ENCODE peak calls at places on chromosomes 1 and 21, in ten cellular contexts. K is left lung; J is HFFc6; Z is tibial artery; I is uterus; D is CD4-positive, alpha-beta T cell; B is NB4; A is HFF-Myc; G is K562; C is fibroblast of pulmonary artery. V is an unnamed sample.

GRCh38 chr21:38115870-38116269 is 140.9 kb upstream of the KCNJ15 start:
- DNase-seq in K (no peak), J (no peak), Z (no peak), I (no peak), D (no peak), B (no peak), A (no peak), G (no peak), C (no peak), V (no peak)

GRCh38 chr1:94634977-94635416 is 93.4 kb upstream of the F3 start:
- DNase-seq in K (no peak), J (no peak), Z (no peak), I (no peak), D (no peak), B (peak), A (no peak), G (peak), C (peak), V (no peak)

GRCh38 chr1:154884868-154885706 is 15.0 kb upstream of the KCNN3 start:
- DNase-seq in K (no peak), J (no peak), Z (no peak), I (no peak), D (no peak), B (no peak), A (no peak), G (peak), C (no peak), V (no peak)

GRCh38 chr21:15397258-15397657 is 332.5 kb upstream of the NRIP1 start:
- DNase-seq in K (no peak), J (no peak), Z (no peak), I (no peak), D (no peak), B (no peak), A (no peak), G (no peak), C (no peak), V (no peak)

GRCh38 chr1:44609412-44609767 is 64.9 kb downstream of the TMEM53 start:
- DNase-seq in K (no peak), J (peak), Z (peak), I (peak), D (peak), B (peak), A (no peak), G (peak), C (peak), V (no peak)

GRCh38 chr1:192477630-192478029 is 97.9 kb upstream of the RGS1 start:
- DNase-seq in K (no peak), J (peak), Z (no peak), I (no peak), D (no peak), B (peak), A (no peak), G (no peak), C (peak), V (no peak)

GRCh38 chr1:74246266-74246665 is 11.1 kb downstream of the TNNI3K start:
- DNase-seq in K (no peak), J (no peak), Z (no peak), I (no peak), D (no peak), B (no peak), A (no peak), G (no peak), C (no peak), V (no peak)

GRCh38 chr1:19067187-19067911 is 110.9 kb upstream of the IFFO2 start:
- DNase-seq in K (no peak), J (no peak), Z (no peak), I (no peak), D (no peak), B (no peak), A (no peak), G (no peak), C (no peak), V (no peak)

GRCh38 chr1:21332691-21333449 is 42.6 kb upstream of the ECE1 start:
- DNase-seq in K (no peak), J (no peak), Z (no peak), I (no peak), D (no peak), B (no peak), A (no peak), G (no peak), C (no peak), V (no peak)

GRCh38 chr21:17829472-17829871 is 10.3 kb upstream of the C21orf91 start:
- DNase-seq in K (no peak), J (peak), Z (no peak), I (no peak), D (no peak), B (no peak), A (no peak), G (no peak), C (peak), V (no peak)

GRCh38 chr1:87495147-87495546 is 166.5 kb downstream of the LMO4 start:
- DNase-seq in K (no peak), J (no peak), Z (no peak), I (no peak), D (no peak), B (peak), A (no peak), G (peak), C (no peak), V (no peak)

GRCh38 chr1:161989108-161989507 is 34.6 kb downstream of the OLFML2B start:
- DNase-seq in K (no peak), J (peak), Z (no peak), I (no peak), D (no peak), B (peak), A (peak), G (no peak), C (no peak), V (no peak)

GRCh38 chr21:42530167-42530518 is 16.5 kb downstream of the SLC37A1 start:
- DNase-seq in K (no peak), J (no peak), Z (no peak), I (no peak), D (no peak), B (no peak), A (no peak), G (no peak), C (no peak), V (no peak)

GRCh38 chr1:6270432-6270831 is 9.5 kb upstream of the GPR153 start:
- DNase-seq in K (no peak), J (no peak), Z (no peak), I (no peak), D (no peak), B (no peak), A (no peak), G (no peak), C (no peak), V (no peak)

GRCh38 chr1:109161836-109162606 is 48.1 kb downstream of the ELAPOR1 start:
- DNase-seq in K (peak), J (peak), Z (peak), I (peak), D (no peak), B (peak), A (no peak), G (no peak), C (peak), V (no peak)

GRCh38 chr1:207397525-207397926 is 56.6 kb upstream of the CR2 start:
- DNase-seq in K (no peak), J (no peak), Z (no peak), I (no peak), D (no peak), B (no peak), A (peak), G (no peak), C (no peak), V (no peak)
- TF ChIP-seq CTCF in K (no peak), J (peak), Z (no peak), I (no peak), D (no peak), B (no peak), A (no peak), G (peak), C (peak), V (no peak)

DNA sequence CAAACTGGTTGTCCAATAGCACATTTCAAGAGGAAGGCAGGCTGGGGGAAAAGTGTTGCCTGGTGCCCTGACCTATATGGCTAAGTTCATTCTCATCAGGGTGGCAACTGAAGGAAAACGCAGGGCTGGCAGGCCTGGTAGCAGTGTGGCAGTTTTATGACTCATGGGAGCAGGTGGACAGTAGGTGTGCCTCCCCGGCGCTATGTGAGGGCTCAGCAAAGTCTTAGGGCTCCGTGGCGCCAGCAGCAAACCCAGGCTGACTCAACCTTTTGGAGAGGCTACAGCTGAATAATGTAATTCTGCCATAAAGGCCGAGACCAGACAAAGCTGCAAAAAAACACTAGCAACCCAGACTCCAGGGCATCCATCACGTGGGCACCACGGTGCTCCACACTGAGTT is 23.6 kb downstream of the GADD45A start:
- DNase-seq in K (no peak), J (no peak), Z (no peak), I (no peak), D (no peak), B (no peak), A (no peak), G (no peak), C (no peak), V (no peak)
- TF ChIP-seq CTCF in K (no peak), J (no peak), Z (no peak), I (no peak), D (no peak), B (no peak), A (no peak), G (no peak), C (no peak), V (no peak)

GRCh38 chr1:152537496-152537895 is 23.2 kb downstream of the CRCT1 start:
- DNase-seq in K (no peak), J (no peak), Z (no peak), I (no peak), D (no peak), B (no peak), A (no peak), G (no peak), C (no peak), V (no peak)

GRCh38 chr1:152535774-152536173 is 21.5 kb downstream of the CRCT1 start:
- DNase-seq in K (no peak), J (no peak), Z (no peak), I (no peak), D (no peak), B (no peak), A (no peak), G (no peak), C (no peak), V (no peak)

DNA sequence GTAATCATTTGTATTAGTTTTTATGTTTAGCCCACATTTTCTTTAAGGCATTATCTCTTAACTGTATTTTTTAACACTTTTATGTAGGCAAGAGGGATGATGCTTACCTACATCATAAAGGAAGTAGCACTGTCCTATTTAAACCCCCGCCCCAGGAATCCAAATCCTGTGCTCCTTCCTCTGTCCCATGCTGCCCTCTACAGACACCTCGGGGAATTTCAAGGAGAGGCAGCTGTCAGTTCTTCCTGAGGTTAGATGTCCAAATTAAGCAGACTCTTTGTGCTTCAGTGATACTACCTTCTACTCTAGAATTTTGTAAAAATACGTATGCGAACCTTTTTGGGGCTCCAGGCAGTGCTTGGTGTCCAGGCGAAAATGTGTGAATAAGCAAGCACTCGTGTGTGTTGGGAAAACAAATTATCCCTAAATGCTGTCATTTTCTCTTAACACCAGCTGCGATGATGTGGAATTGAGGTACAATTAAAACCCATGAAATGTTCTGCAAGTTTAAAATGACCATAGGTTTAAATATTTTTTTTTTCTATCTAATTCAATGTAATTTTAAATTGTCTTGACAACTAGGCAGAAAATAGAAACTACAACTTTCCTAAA is 19.2 kb downstream of the CRCT1 start:
- DNase-seq in K (no peak), J (peak), Z (no peak), I (no peak), D (no peak), B (peak), A (no peak), G (peak), C (peak), V (no peak)
- TF ChIP-seq CTCF in K (peak), J (peak), Z (peak), I (no peak), D (peak), B (peak), A (peak), G (peak), C (peak), V (no peak)

GRCh38 chr1:199160521-199161318 is 521.9 kb downstream of the PTPRC start:
- DNase-seq in K (no peak), J (no peak), Z (no peak), I (no peak), D (no peak), B (no peak), A (no peak), G (no peak), C (no peak), V (no peak)

GRCh38 chr1:199161319-199161680 is 522.5 kb downstream of the PTPRC start:
- DNase-seq in K (no peak), J (no peak), Z (no peak), I (no peak), D (no peak), B (no peak), A (no peak), G (no peak), C (no peak), V (no peak)

GRCh38 chr1:199157494-199157893 is 518.7 kb downstream of the PTPRC start:
- DNase-seq in K (no peak), J (no peak), Z (no peak), I (no peak), D (no peak), B (no peak), A (no peak), G (no peak), C (peak), V (no peak)

GRCh38 chr1:199163277-199164069 is 524.6 kb downstream of the PTPRC start:
- DNase-seq in K (no peak), J (no peak), Z (no peak), I (no peak), D (no peak), B (no peak), A (no peak), G (no peak), C (no peak), V (no peak)

GRCh38 chr1:199161766-199162303 is 523.0 kb downstream of the PTPRC start:
- DNase-seq in K (no peak), J (no peak), Z (no peak), I (no peak), D (no peak), B (no peak), A (no peak), G (no peak), C (no peak), V (no peak)
- TF ChIP-seq CTCF in K (no peak), J (no peak), Z (no peak), I (no peak), D (no peak), B (no peak), A (no peak), G (no peak), C (no peak), V (no peak)

GRCh38 chr1:40479156-40479555 is 2.1 kb downstream of the ZFP69 start:
- DNase-seq in K (no peak), J (no peak), Z (no peak), I (no peak), D (no peak), B (no peak), A (no peak), G (no peak), C (no peak), V (no peak)

GRCh38 chr1:40475268-40475667 is 1.8 kb upstream of the ZFP69 start:
- DNase-seq in K (no peak), J (no peak), Z (no peak), I (no peak), D (no peak), B (no peak), A (no peak), G (no peak), C (no peak), V (no peak)

GRCh38 chr1:40478276-40478675 is 1.2 kb downstream of the ZFP69 start:
- DNase-seq in K (no peak), J (no peak), Z (no peak), I (no peak), D (no peak), B (no peak), A (no peak), G (no peak), C (no peak), V (no peak)

GRCh38 chr1:40477680-40478057 is 579 bp downstream of the ZFP69 start:
- DNase-seq in K (no peak), J (no peak), Z (no peak), I (no peak), D (peak), B (peak), A (no peak), G (peak), C (peak), V (no peak)

DNA sequence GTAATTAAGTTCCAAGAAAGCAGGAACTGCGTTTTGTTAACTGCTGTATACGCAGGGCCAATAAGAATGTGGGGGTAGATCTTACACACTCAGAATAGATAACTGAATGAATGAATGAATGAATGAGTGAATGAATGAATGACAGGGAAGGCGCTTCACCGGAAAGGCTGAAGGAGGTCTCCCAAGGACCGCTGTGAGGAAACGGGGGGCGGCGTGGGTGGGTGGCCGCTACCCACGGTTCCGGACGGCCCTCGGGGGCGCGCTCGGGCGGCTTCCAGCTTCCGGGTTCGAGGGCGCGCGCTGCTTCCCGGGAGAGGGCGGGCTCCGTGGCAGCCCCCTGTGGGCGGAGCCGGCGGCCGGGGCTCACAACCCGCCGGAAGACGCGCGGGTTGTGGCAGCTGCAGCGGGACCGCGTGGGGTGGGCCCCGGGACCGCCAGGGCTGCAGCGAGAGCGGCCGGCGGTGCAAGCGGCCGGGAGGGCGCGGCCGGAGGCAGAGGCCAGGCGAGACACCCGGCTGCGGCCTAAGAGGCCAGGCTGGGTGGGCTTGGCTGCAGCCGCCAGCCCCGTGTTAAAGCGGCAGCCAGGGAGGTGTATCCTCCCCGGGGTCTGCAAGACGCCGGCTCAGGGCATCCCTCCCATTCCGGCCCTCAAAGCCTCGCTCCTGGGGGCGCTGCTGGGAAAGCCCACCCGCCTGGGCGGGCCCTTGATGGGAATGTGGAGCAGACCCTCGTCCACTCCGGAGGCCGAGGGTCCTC is at the start of gene ZFP69:
- DNase-seq in K (peak), J (no peak), Z (peak), I (peak), D (peak), B (peak), A (no peak), G (peak), C (peak), V (peak)
- TF ChIP-seq CTCF in K (no peak), J (no peak), Z (no peak), I (no peak), D (no peak), B (no peak), A (no peak), G (no peak), C (no peak), V (no peak)

GRCh38 chr1:179059185-179059483 is 22.7 kb upstream of the TOR3A start:
- DNase-seq in K (no peak), J (no peak), Z (no peak), I (no peak), D (no peak), B (peak), A (no peak), G (no peak), C (no peak), V (no peak)
- TF ChIP-seq CTCF in K (no peak), J (no peak), Z (no peak), I (no peak), D (no peak), B (no peak), A (no peak), G (no peak), C (no peak), V (no peak)

GRCh38 chr1:203463469-203464062 is 12.0 kb upstream of the PRELP start:
- DNase-seq in K (no peak), J (peak), Z (no peak), I (no peak), D (no peak), B (no peak), A (no peak), G (no peak), C (peak), V (no peak)
- TF ChIP-seq CTCF in K (no peak), J (peak), Z (no peak), I (no peak), D (no peak), B (no peak), A (no peak), G (no peak), C (no peak), V (no peak)

V was measured in natural killer cell.